ENCODE peak calls at places on chromosomes 11 and 22, in seven cellular contexts. H is mammary epithelial cell; Z is H9; Y is endodermal cell; K is Caco-2; C is fibroblast of lung; D is naive thymus-derived CD4-positive, alpha-beta T cell. O is an unnamed sample. For H3K27me3, the result is how much of the 10 kb centered on the place peaks cover.

GRCh38 chr22:24996420-24996952 is 44.0 kb downstream of the KIAA1671 start:
- DNase-seq in Y (peak), K (peak), D (no peak), C (peak), Z (peak), H (no peak), O (peak)

GRCh38 chr11:82930734-82931133 is 29.2 kb downstream of the DDIAS start:
- DNase-seq in Y (no peak), C (no peak), D (no peak), K (no peak), Z (no peak), H (no peak), O (no peak)

GRCh38 chr22:28051787-28052356 is 132.8 kb upstream of the PITPNB start:
- DNase-seq in K (peak), C (peak), Z (peak), Y (peak), H (peak), D (no peak), O (peak)

GRCh38 chr11:60947666-60948065 is 4.3 kb downstream of the SLC15A3 start:
- DNase-seq in Z (no peak), K (no peak), D (no peak), H (no peak), Y (no peak), C (no peak), O (no peak)

GRCh38 chr22:26606611-26607010 is 11.2 kb downstream of the CRYBB1 start:
- DNase-seq in H (peak), C (peak), Y (no peak), Z (no peak), K (no peak), D (no peak), O (no peak)

GRCh38 chr11:78039391-78039918 is 16.4 kb upstream of the KCTD14 start:
- DNase-seq in K (no peak), Z (no peak), C (no peak), Y (no peak), H (no peak), D (no peak), O (no peak)

GRCh38 chr11:128905345-128906184 is 14.4 kb downstream of the KCNJ5 start:
- DNase-seq in H (peak), K (peak), Z (peak), Y (peak), D (no peak), C (peak), O (peak)

GRCh38 chr22:33470456-33470855 is 412.3 kb upstream of the SYN3 start:
- DNase-seq in C (no peak), Y (no peak), D (no peak), Z (no peak), H (no peak), K (no peak), O (no peak)

GRCh38 chr11:46826310-46827044 is 19.6 kb downstream of the CKAP5 start:
- DNase-seq in K (peak), Z (peak), H (peak), Y (peak), C (peak), D (peak), O (peak)

GRCh38 chr22:19748139-19748538 is 12.4 kb upstream of the TBX1 start:
- DNase-seq in H (no peak), D (no peak), K (no peak), Y (no peak), Z (no peak), C (no peak), O (no peak)

GRCh38 chr11:45087301-45087700 is 59.1 kb upstream of the PRDM11 start:
- DNase-seq in D (no peak), Z (no peak), H (no peak), Y (no peak), K (no peak), C (no peak), O (peak)

GRCh38 chr11:33452806-33453205 is 195.6 kb downstream of the HIPK3 start:
- DNase-seq in Z (no peak), Y (no peak), H (peak), K (no peak), C (peak), D (no peak), O (no peak)

GRCh38 chr11:1199689-1200610 is 22.9 kb upstream of the MUC5B start:
- DNase-seq in K (no peak), H (peak), C (no peak), Y (peak), D (no peak), Z (peak), O (no peak)

GRCh38 chr11:110491577-110492352 is 62.0 kb downstream of the FDX1 start:
- DNase-seq in D (no peak), C (no peak), K (no peak), Z (no peak), H (no peak), Y (peak), O (no peak)

GRCh38 chr11:134916421-134916820 is 504.4 kb upstream of the B3GAT1 start:
- DNase-seq in Z (no peak), C (no peak), Y (no peak), K (no peak), D (no peak), H (no peak), O (no peak)

DNA sequence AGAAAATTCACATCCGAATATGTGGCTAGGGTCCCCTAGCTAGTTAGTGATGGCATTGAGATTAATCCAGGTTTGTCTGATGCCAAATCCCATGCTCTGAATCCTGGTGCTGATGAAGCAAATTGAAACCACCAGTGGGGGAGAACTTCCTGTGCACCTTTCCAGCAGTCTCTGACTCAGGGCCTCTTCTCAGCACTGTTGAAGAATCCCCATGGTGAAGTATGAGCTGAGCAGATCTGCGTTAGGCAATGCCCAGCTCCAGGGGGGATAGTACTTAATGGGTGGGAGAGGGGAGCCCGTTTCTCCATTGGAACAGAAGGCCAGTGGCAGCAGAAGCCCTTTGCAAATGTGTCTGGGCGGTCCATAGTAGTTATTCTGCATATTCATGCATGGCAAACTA is 4.5 kb downstream of the POU2F3 start:
- DNase-seq in Z (no peak), Y (no peak), C (peak), D (no peak), K (no peak), H (peak), O (no peak)
- H3K27me3 ChIP-seq in Z (under half), Y (under half), C (under half), D (under half), K (under half), H (under half), O (under half)

GRCh38 chr11:124756033-124756752 is 4.1 kb upstream of the VSIG2 start:
- DNase-seq in D (no peak), H (no peak), Y (peak), Z (no peak), C (no peak), K (no peak), O (no peak)
- H3K27me3 ChIP-seq in D (under half), H (under half), Y (half or more), Z (half or more), C (under half), K (under half), O (under half)

GRCh38 chr11:79439893-79440450 is 858 bp downstream of the TENM4 start:
- DNase-seq in Y (peak), K (no peak), C (no peak), D (no peak), Z (peak), H (peak), O (no peak)
- H3K27me3 ChIP-seq in Y (under half), K (under half), C (under half), D (under half), Z (under half), H (under half), O (under half)

GRCh38 chr11:124863137-124863825 is 2.0 kb upstream of the ROBO3 start:
- DNase-seq in H (no peak), Z (peak), C (peak), K (no peak), D (no peak), Y (peak), O (no peak)

GRCh38 chr11:124865181-124865901 is at the start of gene ROBO3:
- DNase-seq in Z (no peak), K (no peak), C (peak), H (no peak), D (no peak), Y (peak), O (no peak)

GRCh38 chr11:124864892-124865180 is 396 bp upstream of the ROBO3 start:
- DNase-seq in Z (no peak), C (no peak), K (no peak), Y (no peak), H (no peak), D (no peak), O (no peak)

GRCh38 chr11:124863826-124864165 is 1.4 kb upstream of the ROBO3 start:
- DNase-seq in Y (peak), D (no peak), Z (no peak), K (peak), H (no peak), C (no peak), O (no peak)

DNA sequence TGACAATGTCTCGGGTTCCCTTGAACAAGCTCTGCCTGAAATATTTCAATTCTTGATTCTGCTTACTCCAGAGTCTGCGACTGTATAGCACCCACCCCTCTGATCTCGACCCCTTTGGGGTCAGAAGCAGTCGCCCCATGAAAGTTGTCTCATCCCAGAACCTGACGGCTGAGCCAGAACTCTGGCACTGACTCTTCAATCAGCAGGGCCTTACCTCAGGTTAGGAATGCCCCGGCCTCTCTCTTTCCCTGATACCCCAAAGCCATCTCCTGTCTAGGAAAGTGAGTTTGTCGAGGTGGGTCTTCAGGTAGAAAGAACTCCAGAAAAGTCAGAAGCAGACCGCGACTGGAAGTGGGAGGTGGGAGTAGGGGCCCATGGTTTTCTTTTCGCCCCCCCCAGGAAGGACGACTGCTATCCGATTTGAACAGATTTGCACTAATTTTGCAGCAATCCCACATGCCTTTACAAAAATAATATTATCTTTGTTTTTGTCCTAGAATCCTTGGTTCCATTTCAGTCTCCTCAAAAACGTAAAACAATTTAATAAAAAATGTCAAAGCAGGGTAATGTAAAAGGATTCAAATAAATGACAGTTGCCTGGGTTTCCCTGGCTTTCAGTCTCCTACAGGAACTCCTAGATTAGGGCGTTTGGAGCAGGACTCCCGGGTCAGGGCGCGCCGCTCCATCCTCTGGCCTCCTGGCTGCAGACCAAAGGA is 898 bp upstream of the ROBO3 start:
- DNase-seq in K (no peak), Z (no peak), H (no peak), Y (no peak), D (no peak), C (no peak), O (no peak)
- H3K27me3 ChIP-seq in K (under half), Z (half or more), H (half or more), Y (half or more), D (half or more), C (half or more), O (under half)

DNA sequence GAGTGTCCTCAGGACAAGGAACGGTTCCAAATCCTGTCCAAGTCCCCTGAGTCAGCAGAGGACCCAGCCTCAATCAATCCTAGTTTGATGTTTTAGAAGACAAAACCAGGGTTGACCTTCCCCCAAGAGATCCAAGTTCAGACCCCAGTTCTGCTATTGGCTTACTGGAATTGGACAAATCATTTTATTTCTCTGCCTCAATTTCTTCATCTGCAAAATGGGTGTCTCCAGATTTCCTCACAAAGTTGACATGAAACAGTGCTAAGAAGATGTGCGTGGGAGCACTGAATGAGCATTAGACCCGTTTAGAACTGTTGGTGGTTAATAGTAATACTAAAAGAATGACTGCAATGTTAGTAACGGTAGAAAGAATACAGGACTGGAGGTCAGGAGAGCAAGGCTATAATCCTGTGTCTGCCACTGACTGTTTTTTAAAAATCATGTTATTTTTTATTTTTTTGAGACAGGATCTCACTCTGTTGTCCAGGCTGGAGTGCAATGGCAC is 32.8 kb upstream of the SCUBE1 start:
- DNase-seq in Z (no peak), K (no peak), Y (no peak), C (peak), D (no peak), H (peak), O (no peak)
- H3K27me3 ChIP-seq in Z (under half), K (under half), Y (under half), C (under half), D (under half), H (under half), O (under half)

GRCh38 chr22:50699754-50700386 is 27.2 kb downstream of the SHANK3 start:
- DNase-seq in K (peak), D (no peak), H (no peak), C (no peak), Y (peak), Z (peak), O (no peak)
- H3K27me3 ChIP-seq in K (under half), D (under half), H (under half), C (under half), Y (under half), Z (under half), O (under half)

DNA sequence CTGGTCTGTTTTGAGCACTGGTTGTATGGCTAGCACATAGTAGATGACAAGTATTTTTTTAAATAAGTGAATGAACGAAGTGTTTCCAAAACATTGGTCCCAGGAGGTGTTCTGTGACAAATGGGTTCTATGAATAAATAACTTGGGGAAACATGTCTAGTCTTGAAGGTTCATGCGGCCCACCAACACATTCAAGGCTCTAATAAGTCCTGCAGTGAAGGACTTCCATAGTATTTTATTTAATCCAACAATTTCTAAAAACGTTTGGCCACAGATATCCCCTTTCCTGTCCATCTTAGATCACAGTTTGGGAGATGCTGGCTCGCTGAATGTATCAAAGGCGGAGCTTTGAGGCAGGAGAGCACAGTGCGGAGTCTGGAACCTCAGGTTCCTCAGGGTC is 22.5 kb downstream of the PARVG start:
- DNase-seq in Y (no peak), H (no peak), Z (no peak), C (no peak), K (no peak), D (no peak), O (no peak)
- H3K27me3 ChIP-seq in Y (under half), H (under half), Z (under half), C (under half), K (under half), D (under half), O (under half)

DNA sequence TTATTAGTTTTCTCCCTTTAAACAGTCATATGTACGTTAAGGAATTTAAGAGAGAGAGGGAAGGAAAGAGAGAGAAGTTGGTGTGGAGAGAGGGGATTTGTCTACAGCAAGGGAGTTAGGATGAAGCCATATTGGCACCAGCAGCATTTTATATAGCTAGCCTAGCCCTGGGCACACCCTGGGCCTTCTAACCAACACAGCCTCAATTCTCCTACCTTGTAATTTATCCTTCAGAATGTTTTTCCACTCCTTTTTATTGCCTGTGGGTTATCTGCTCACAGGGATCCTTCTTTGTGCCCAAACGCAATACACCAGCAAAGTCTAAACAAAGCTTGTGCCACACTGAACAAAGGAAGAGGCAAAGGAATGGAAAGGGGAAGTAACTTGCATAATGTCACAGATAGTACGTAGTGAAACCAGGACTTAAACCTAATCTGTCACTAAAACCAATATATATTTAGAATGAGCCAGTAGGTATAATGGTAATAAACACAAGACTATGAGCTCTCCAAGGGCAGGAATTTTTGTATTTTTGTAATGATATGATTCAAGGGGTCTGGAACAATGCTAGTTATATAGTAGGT is 613.8 kb upstream of the TENM4 start:
- DNase-seq in Y (no peak), H (no peak), D (no peak), K (no peak), C (no peak), Z (no peak), O (no peak)
- H3K27me3 ChIP-seq in Y (under half), H (under half), D (under half), K (under half), C (under half), Z (under half), O (under half)

DNA sequence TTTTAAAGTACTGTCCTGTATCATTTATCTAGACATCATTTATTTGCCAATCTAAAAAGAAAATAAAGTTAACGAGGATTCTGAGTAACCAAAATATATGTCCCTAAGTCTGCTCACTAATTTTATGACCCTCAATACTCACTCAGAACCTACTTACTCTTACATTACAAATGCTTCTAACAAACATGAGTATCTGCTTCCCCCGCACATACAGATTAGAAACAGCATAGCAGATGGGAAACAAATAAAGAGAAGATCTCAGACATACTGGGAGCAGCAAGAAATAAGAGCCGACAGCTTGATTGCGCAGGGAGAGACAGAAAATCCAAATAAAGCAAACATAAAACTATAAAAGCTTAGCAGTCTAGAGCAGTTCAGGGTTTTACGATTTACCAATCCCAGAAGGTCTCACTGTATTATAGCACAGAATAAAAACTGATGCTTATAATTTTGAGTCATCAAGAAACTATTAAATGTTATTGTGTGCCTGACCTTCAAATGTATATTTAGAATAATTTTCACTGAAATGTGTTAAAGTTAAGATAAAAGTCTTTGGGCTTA is 89.1 kb upstream of the DBX1 start:
- DNase-seq in D (no peak), H (no peak), C (no peak), K (no peak), Y (no peak), Z (no peak), O (no peak)
- H3K27me3 ChIP-seq in D (under half), H (under half), C (under half), K (under half), Y (under half), Z (under half), O (under half)